ENCODE peak calls at places on chromosomes 4 and X, in seven cellular contexts. P is astrocyte of the spinal cord, X is endothelial cell of umbilical vein, U is mesothelial cell of epicardium, A is neural crest cell, I is PC-3, M is BE2C. L is an unnamed sample.

GRCh38 chrX:37958493-37959211 is 47.7 kb upstream of the SYTL5 start:
- DNase-seq in X (no peak), A (no peak), M (no peak), U (no peak), P (peak; percentile 56), I (no peak), L (no peak)

GRCh38 chrX:46180258-46180687 is 364.9 kb downstream of the ZNF674 start:
- DNase-seq in M (peak; percentile 6), A (no peak), I (peak; percentile 52), P (peak; percentile 95), X (no peak), U (no peak), L (peak; percentile 74)

GRCh38 chr4:126364290-126364978 is 1049.7 kb downstream of the FAT4 start:
- DNase-seq in I (no peak), U (no peak), A (no peak), P (peak; percentile 19), X (peak; percentile 69), M (no peak), L (no peak)

GRCh38 chr4:7590205-7590604 is 155.5 kb upstream of the PSAPL1 start:
- DNase-seq in I (peak; percentile 83), U (no peak), A (no peak), P (no peak), X (no peak), M (no peak), L (no peak)

GRCh38 chr4:176443117-176443516 is 123.4 kb downstream of the SPCS3 start:
- DNase-seq in M (no peak), I (peak; percentile 89), U (no peak), A (no peak), X (no peak), P (peak; percentile 93), L (peak; percentile 74)

GRCh38 chr4:1667273-1667672 is 16.8 kb downstream of the FAM53A start:
- DNase-seq in X (no peak), I (no peak), P (no peak), A (no peak), M (no peak), U (no peak), L (no peak)

GRCh38 chr4:82851902-82852750 is 38.8 kb downstream of the SEC31A start:
- DNase-seq in I (peak; percentile 60), U (no peak), A (no peak), M (no peak), X (peak; percentile 61), P (peak; percentile 49), L (no peak)

GRCh38 chr4:19300213-19300612 is 951.5 kb upstream of the SLIT2 start:
- DNase-seq in A (no peak), M (no peak), U (no peak), X (no peak), I (peak; percentile 16), P (peak; percentile 52), L (peak; percentile 57)

GRCh38 chr4:95546236-95546635 is 2.5 kb downstream of the UNC5C start:
- DNase-seq in I (no peak), M (no peak), A (no peak), U (no peak), X (no peak), P (no peak), L (no peak)

GRCh38 chrX:134661295-134661694 is 3.0 kb upstream of the PLAC1 start:
- DNase-seq in X (no peak), P (no peak), I (peak; percentile 36), M (no peak), A (no peak), U (no peak), L (no peak)

GRCh38 chr4:36332023-36332781 is 50.8 kb downstream of the DTHD1 start:
- DNase-seq in P (no peak), M (no peak), A (no peak), U (no peak), X (no peak), I (no peak), L (no peak)

GRCh38 chr4:138062929-138063328 is 179.2 kb downstream of the SLC7A11 start:
- DNase-seq in I (peak; percentile 44), X (peak; percentile 65), U (no peak), M (no peak), A (no peak), P (peak; percentile 40), L (no peak)

GRCh38 chr4:62670509-62670908 is 1470.4 kb downstream of the ADGRL3 start:
- DNase-seq in X (no peak), M (peak; percentile 8), A (no peak), I (no peak), U (no peak), P (peak; percentile 12), L (no peak)

GRCh38 chr4:186693159-186693815 is 30.4 kb downstream of the FAT1 start:
- DNase-seq in P (peak; percentile 93), M (no peak), X (no peak), U (no peak), I (peak; percentile 90), A (no peak), L (peak; percentile 52)

GRCh38 chrX:3549442-3549875 is 164.0 kb downstream of the PRKX start:
- DNase-seq in U (no peak), A (peak; percentile 15), I (peak; percentile 8), M (peak; percentile 5), P (peak; percentile 7), X (no peak), L (no peak)

GRCh38 chr4:73597594-73597993 is 22.6 kb downstream of the RASSF6 start:
- DNase-seq in A (no peak), P (no peak), X (no peak), U (no peak), M (no peak), I (no peak), L (no peak)

DNA sequence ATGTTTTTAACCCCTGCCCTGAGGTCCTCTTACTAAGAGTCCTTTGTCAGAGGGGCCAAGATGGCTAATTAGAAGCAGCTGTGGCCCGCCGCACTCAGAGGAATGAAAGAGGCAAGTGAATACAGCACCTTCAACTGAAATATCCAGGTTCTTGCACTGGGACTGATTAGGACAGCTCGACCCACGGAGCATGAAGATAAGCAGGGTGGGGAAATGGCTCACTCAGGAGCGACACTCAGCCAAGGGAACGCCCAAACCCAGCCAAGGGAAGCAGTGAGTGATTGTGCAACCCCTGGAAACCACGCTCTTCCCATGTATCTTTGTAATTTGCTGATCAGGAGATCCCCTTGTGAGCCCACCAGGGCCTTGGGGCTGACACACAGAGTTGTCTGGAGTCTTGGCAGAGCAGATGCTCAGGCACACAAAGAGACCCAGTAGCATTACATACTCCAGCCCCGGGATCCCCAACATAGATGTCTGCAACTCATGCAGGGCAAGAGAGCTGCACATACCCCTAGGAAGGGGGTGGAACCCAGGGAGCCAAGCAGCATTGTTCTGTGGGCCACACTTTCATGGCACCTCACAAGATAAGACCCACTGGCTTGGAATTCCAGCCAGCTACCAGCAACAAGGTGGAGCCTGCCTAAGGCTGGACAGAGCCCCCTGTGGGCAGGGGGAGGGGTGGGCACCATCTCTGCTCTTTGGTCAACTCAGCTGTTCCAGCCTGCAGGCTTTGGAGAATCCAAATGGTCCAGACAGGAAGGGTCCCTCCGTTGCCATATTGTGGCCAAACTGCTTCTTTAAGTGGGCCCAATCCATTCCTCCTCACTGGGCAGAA is 23.3 kb downstream of the F8A3 start:
- DNase-seq in I (no peak), X (no peak), M (no peak), U (no peak), P (no peak), A (no peak), L (no peak)
- TF ChIP-seq CTCF in I (no peak), X (no peak), M (no peak), U (no peak), P (no peak), A (no peak), L (no peak)

DNA sequence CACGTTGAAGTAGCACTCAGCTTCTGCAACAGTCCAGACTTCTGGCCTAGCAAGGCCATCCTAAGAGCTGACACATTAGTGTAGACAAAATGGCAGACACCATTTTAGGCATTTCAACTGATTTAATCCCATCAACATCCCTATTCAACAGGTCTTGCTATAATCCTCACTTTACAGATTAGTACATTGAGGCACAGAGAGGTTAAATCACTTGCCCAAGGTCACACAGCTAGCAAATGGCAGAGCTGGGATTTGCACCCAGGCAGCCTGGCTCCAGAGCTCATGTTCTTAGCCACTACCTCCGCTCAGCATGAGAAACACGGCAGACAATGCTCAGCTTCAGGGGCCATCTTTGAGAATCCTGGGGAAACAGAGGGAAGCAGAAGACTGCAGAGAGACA is 107.9 kb upstream of the TRIM2 start:
- DNase-seq in A (no peak), X (no peak), P (no peak), M (no peak), U (no peak), I (no peak), L (no peak)
- TF ChIP-seq CTCF in A (no peak), X (no peak), P (no peak), M (no peak), U (no peak), I (no peak), L (no peak)

GRCh38 chr4:102578819-102579218 is 77.7 kb downstream of the NFKB1 start:
- DNase-seq in A (no peak), P (peak; percentile 14), M (no peak), X (no peak), U (no peak), I (no peak), L (no peak)
- TF ChIP-seq CTCF in A (peak; percentile 19), P (no peak), M (no peak), X (no peak), U (no peak), I (peak; percentile 22), L (no peak)

GRCh38 chrX:41789374-41789773 is 65.4 kb downstream of the GPR82 start:
- DNase-seq in P (no peak), I (no peak), X (no peak), A (no peak), U (no peak), M (no peak), L (no peak)
- TF ChIP-seq CTCF in P (no peak), I (no peak), X (no peak), A (no peak), U (no peak), M (no peak), L (no peak)

GRCh38 chr4:24984602-24985532 is 45.9 kb downstream of the LGI2 start:
- DNase-seq in M (no peak), X (no peak), U (no peak), A (no peak), I (no peak), P (no peak), L (no peak)
- TF ChIP-seq CTCF in M (no peak), X (no peak), U (no peak), A (no peak), I (no peak), P (peak; percentile 4), L (no peak)

DNA sequence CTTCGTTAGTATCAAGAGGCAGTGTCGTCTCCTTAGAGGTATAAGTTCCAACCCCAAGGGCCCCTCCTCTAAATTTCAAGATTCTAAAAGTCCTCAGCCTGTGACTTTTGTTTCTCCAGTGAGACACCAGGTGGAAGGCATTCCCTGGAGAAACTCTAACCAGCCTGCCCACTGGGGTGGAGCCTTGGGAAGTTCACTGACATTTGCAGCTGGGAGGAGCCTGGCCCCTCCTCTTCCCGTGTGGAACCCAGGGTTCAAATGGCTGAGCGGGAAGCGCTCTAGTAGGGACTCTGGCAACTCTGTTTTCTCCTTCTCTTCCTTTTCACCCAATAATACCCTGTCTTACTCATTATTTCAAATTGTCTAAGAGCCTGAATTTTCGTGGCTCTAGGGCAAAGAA is 325.0 kb downstream of the TLL1 start:
- DNase-seq in U (no peak), P (no peak), X (no peak), I (no peak), M (no peak), A (no peak), L (no peak)
- TF ChIP-seq CTCF in U (no peak), P (no peak), X (no peak), I (no peak), M (no peak), A (no peak), L (no peak)

L was measured in HFF-Myc.